ENCODE peak calls at places on chromosomes 12 and 14, in eight cellular contexts. One of them, this sample, is unnamed.

GRCh38 chr12:55671746-55672145 is 35.1 kb downstream of the OR10P1 start:
- DNase-seq in heart left ventricle: no peak
- DNase-seq in foreskin fibroblast: no peak
- DNase-seq in GM20000: no peak
- DNase-seq in AG09319: no peak
- DNase-seq in GM06990: no peak
- DNase-seq in Caco-2: no peak
- DNase-seq in fibroblast of the aortic adventitia: no peak
- DNase-seq in this sample: no peak

GRCh38 chr14:67680121-67680602 is 5.7 kb upstream of the VTI1B start:
- DNase-seq in heart left ventricle: no peak
- DNase-seq in foreskin fibroblast: peak; percentile 87
- DNase-seq in GM20000: peak; percentile 84
- DNase-seq in AG09319: no peak
- DNase-seq in GM06990: peak; percentile 78
- DNase-seq in Caco-2: no peak
- DNase-seq in fibroblast of the aortic adventitia: peak; percentile 88
- DNase-seq in this sample: peak; percentile 81

GRCh38 chr14:100147181-100147631 is 12.2 kb downstream of the DEGS2 start:
- DNase-seq in heart left ventricle: no peak
- DNase-seq in foreskin fibroblast: no peak
- DNase-seq in GM20000: peak; percentile 67
- DNase-seq in AG09319: no peak
- DNase-seq in GM06990: peak; percentile 59
- DNase-seq in Caco-2: no peak
- DNase-seq in fibroblast of the aortic adventitia: no peak
- DNase-seq in this sample: no peak

GRCh38 chr14:60101801-60102200 is 10.1 kb downstream of the PCNX4 start:
- DNase-seq in heart left ventricle: no peak
- DNase-seq in foreskin fibroblast: no peak
- DNase-seq in GM20000: no peak
- DNase-seq in AG09319: no peak
- DNase-seq in GM06990: no peak
- DNase-seq in Caco-2: no peak
- DNase-seq in fibroblast of the aortic adventitia: no peak
- DNase-seq in this sample: no peak

GRCh38 chr12:79652521-79652920 is 38.2 kb downstream of the PAWR start:
- DNase-seq in heart left ventricle: no peak
- DNase-seq in foreskin fibroblast: no peak
- DNase-seq in GM20000: no peak
- DNase-seq in AG09319: no peak
- DNase-seq in GM06990: no peak
- DNase-seq in Caco-2: no peak
- DNase-seq in fibroblast of the aortic adventitia: no peak
- DNase-seq in this sample: no peak

GRCh38 chr12:1195513-1195912 is 204.5 kb downstream of the ERC1 start:
- DNase-seq in heart left ventricle: no peak
- DNase-seq in foreskin fibroblast: no peak
- DNase-seq in GM20000: no peak
- DNase-seq in AG09319: no peak
- DNase-seq in GM06990: no peak
- DNase-seq in Caco-2: no peak
- DNase-seq in fibroblast of the aortic adventitia: no peak
- DNase-seq in this sample: no peak

GRCh38 chr12:109637341-109637740 is 63.7 kb downstream of the MVK start:
- DNase-seq in heart left ventricle: no peak
- DNase-seq in foreskin fibroblast: no peak
- DNase-seq in GM20000: no peak
- DNase-seq in AG09319: no peak
- DNase-seq in GM06990: no peak
- DNase-seq in Caco-2: no peak
- DNase-seq in fibroblast of the aortic adventitia: no peak
- DNase-seq in this sample: no peak

GRCh38 chr12:89862511-89863331 is 154.1 kb upstream of the ATP2B1 start:
- DNase-seq in heart left ventricle: peak; percentile 42
- DNase-seq in foreskin fibroblast: peak; percentile 7
- DNase-seq in GM20000: peak; percentile 69
- DNase-seq in AG09319: no peak
- DNase-seq in GM06990: peak; percentile 62
- DNase-seq in Caco-2: no peak
- DNase-seq in fibroblast of the aortic adventitia: no peak
- DNase-seq in this sample: peak; percentile 44

GRCh38 chr12:50164963-50165362 is 2.2 kb downstream of the CERS5 start:
- DNase-seq in heart left ventricle: no peak
- DNase-seq in foreskin fibroblast: no peak
- DNase-seq in GM20000: no peak
- DNase-seq in AG09319: no peak
- DNase-seq in GM06990: no peak
- DNase-seq in Caco-2: no peak
- DNase-seq in fibroblast of the aortic adventitia: no peak
- DNase-seq in this sample: no peak

GRCh38 chr14:53596845-53597525 is 359.6 kb downstream of the BMP4 start:
- DNase-seq in heart left ventricle: peak; percentile 7
- DNase-seq in foreskin fibroblast: no peak
- DNase-seq in GM20000: no peak
- DNase-seq in AG09319: no peak
- DNase-seq in GM06990: no peak
- DNase-seq in Caco-2: no peak
- DNase-seq in fibroblast of the aortic adventitia: no peak
- DNase-seq in this sample: no peak

GRCh38 chr12:105393586-105393985 is 63.1 kb downstream of the C12orf75 start:
- DNase-seq in heart left ventricle: no peak
- DNase-seq in foreskin fibroblast: no peak
- DNase-seq in GM20000: no peak
- DNase-seq in AG09319: no peak
- DNase-seq in GM06990: no peak
- DNase-seq in Caco-2: no peak
- DNase-seq in fibroblast of the aortic adventitia: peak; percentile 59
- DNase-seq in this sample: no peak

GRCh38 chr14:104100171-104101085 is 14.9 kb downstream of the ASPG start:
- DNase-seq in heart left ventricle: no peak
- DNase-seq in foreskin fibroblast: no peak
- DNase-seq in GM20000: no peak
- DNase-seq in AG09319: no peak
- DNase-seq in GM06990: no peak
- DNase-seq in Caco-2: no peak
- DNase-seq in fibroblast of the aortic adventitia: no peak
- DNase-seq in this sample: no peak

GRCh38 chr14:105074601-105075053 is 9.4 kb upstream of the GPR132 start:
- DNase-seq in heart left ventricle: peak; percentile 8
- DNase-seq in foreskin fibroblast: no peak
- DNase-seq in GM20000: no peak
- DNase-seq in AG09319: no peak
- DNase-seq in GM06990: peak; percentile 25
- DNase-seq in Caco-2: no peak
- DNase-seq in fibroblast of the aortic adventitia: no peak
- DNase-seq in this sample: no peak

GRCh38 chr14:95162641-95163040 is 5.3 kb upstream of the DICER1 start:
- DNase-seq in heart left ventricle: no peak
- DNase-seq in foreskin fibroblast: no peak
- DNase-seq in GM20000: no peak
- DNase-seq in AG09319: no peak
- DNase-seq in GM06990: no peak
- DNase-seq in Caco-2: no peak
- DNase-seq in fibroblast of the aortic adventitia: no peak
- DNase-seq in this sample: no peak

GRCh38 chr14:100440207-100440631 is 117.1 kb downstream of the SLC25A47 start:
- DNase-seq in heart left ventricle: peak; percentile 26
- DNase-seq in foreskin fibroblast: no peak
- DNase-seq in GM20000: peak; percentile 50
- DNase-seq in AG09319: no peak
- DNase-seq in GM06990: peak; percentile 23
- DNase-seq in Caco-2: peak; percentile 62
- DNase-seq in fibroblast of the aortic adventitia: peak; percentile 68
- DNase-seq in this sample: peak; percentile 62

GRCh38 chr12:16121953-16122352 is 155.5 kb downstream of the SLC15A5 start:
- DNase-seq in heart left ventricle: no peak
- DNase-seq in foreskin fibroblast: no peak
- DNase-seq in GM20000: no peak
- DNase-seq in AG09319: no peak
- DNase-seq in GM06990: no peak
- DNase-seq in Caco-2: no peak
- DNase-seq in fibroblast of the aortic adventitia: no peak
- DNase-seq in this sample: no peak

GRCh38 chr12:30088259-30088995 is 304.7 kb upstream of the TMTC1 start:
- DNase-seq in heart left ventricle: no peak
- DNase-seq in foreskin fibroblast: no peak
- DNase-seq in GM20000: no peak
- DNase-seq in AG09319: no peak
- DNase-seq in GM06990: no peak
- DNase-seq in Caco-2: no peak
- DNase-seq in fibroblast of the aortic adventitia: no peak
- DNase-seq in this sample: no peak

GRCh38 chr14:21084988-21085853 is 13.2 kb downstream of the ZNF219 start:
- DNase-seq in heart left ventricle: no peak
- DNase-seq in foreskin fibroblast: no peak
- DNase-seq in GM20000: no peak
- DNase-seq in AG09319: peak; percentile 54
- DNase-seq in GM06990: no peak
- DNase-seq in Caco-2: no peak
- DNase-seq in fibroblast of the aortic adventitia: peak; percentile 85
- DNase-seq in this sample: no peak

DNA sequence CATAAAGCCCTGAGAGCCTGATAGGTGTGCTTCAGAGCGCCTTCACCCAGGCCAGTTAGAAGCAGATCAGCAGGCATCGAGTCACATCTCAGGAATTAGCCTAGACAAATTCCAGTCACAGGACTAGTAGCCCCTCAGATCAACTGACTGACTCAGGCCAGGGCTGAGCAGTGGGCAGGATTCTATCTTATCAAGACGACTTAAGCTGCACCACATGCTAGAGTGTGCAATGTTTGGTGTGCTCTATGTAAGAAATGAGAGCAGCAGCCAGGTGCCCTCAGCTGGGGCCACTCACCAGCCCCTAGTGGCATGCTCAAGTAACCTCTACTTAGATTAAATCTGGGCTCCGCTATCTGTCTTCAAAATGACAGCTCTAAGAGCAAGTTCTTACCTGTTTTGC is 19.7 kb upstream of the NGB start:
- DNase-seq in heart left ventricle: no peak
- DNase-seq in foreskin fibroblast: no peak
- DNase-seq in GM20000: no peak
- DNase-seq in AG09319: no peak
- DNase-seq in GM06990: no peak
- DNase-seq in Caco-2: no peak
- DNase-seq in fibroblast of the aortic adventitia: peak; percentile 14
- DNase-seq in this sample: no peak
- TF ChIP-seq CTCF in heart left ventricle: no peak
- TF ChIP-seq CTCF in foreskin fibroblast: no peak
- TF ChIP-seq CTCF in GM20000: no peak
- TF ChIP-seq CTCF in AG09319: no peak
- TF ChIP-seq CTCF in GM06990: no peak
- TF ChIP-seq CTCF in Caco-2: no peak
- TF ChIP-seq CTCF in fibroblast of the aortic adventitia: peak; percentile 10
- TF ChIP-seq CTCF in this sample: no peak

DNA sequence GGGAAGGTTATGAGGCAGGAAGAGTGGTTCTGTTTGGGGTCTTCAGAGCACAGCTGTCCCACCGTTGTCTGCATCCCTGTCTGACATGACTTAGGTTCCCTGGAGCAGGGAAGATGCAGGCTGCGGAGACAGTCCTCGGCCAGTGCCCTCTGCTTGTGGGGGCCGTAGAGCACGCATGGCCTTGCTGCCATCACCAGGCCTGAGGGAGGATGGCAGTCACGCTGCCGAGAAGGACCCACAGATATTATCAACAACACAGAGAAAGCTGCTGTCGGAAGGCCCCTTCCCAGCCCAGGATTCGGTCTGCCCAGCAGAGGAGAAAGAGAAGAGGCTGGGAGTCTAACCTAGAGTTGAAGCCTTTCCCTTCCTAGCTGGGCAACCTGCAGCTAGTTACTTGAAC is 35.0 kb downstream of the ERH start:
- DNase-seq in heart left ventricle: peak; percentile 42
- DNase-seq in foreskin fibroblast: peak; percentile 59
- DNase-seq in GM20000: no peak
- DNase-seq in AG09319: peak; percentile 29
- DNase-seq in GM06990: no peak
- DNase-seq in Caco-2: no peak
- DNase-seq in fibroblast of the aortic adventitia: peak; percentile 66
- DNase-seq in this sample: no peak
- TF ChIP-seq CTCF in heart left ventricle: peak; percentile 64
- TF ChIP-seq CTCF in foreskin fibroblast: peak; percentile 58
- TF ChIP-seq CTCF in GM20000: no peak
- TF ChIP-seq CTCF in AG09319: peak; percentile 85
- TF ChIP-seq CTCF in GM06990: peak; percentile 9
- TF ChIP-seq CTCF in Caco-2: no peak
- TF ChIP-seq CTCF in fibroblast of the aortic adventitia: peak; percentile 88
- TF ChIP-seq CTCF in this sample: peak; percentile 50

DNA sequence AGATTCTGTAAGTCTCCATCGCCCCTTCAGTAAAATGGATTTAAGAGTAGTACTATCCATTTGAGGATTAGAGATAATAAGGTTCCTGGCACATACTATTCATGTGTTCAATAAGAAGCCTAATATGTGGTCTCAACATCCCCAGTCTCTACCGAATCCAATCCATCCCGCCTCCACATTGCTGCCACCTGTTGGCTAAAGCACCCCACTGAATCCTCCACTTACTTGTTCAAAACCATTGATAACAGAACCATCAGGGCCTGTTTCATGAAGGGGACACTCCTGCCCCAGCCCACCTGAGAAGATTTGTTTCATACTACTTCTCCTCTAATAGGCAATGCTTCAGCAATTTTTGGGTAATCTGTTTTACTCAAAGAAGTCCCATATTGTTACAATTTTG is 147.5 kb downstream of the SLC2A13 start:
- DNase-seq in heart left ventricle: no peak
- DNase-seq in foreskin fibroblast: no peak
- DNase-seq in GM20000: no peak
- DNase-seq in AG09319: no peak
- DNase-seq in GM06990: no peak
- DNase-seq in Caco-2: no peak
- DNase-seq in fibroblast of the aortic adventitia: no peak
- DNase-seq in this sample: no peak
- TF ChIP-seq CTCF in heart left ventricle: no peak
- TF ChIP-seq CTCF in foreskin fibroblast: no peak
- TF ChIP-seq CTCF in GM20000: no peak
- TF ChIP-seq CTCF in AG09319: no peak
- TF ChIP-seq CTCF in GM06990: peak; percentile 32
- TF ChIP-seq CTCF in Caco-2: peak; percentile 55
- TF ChIP-seq CTCF in fibroblast of the aortic adventitia: peak; percentile 15
- TF ChIP-seq CTCF in this sample: peak; percentile 28

DNA sequence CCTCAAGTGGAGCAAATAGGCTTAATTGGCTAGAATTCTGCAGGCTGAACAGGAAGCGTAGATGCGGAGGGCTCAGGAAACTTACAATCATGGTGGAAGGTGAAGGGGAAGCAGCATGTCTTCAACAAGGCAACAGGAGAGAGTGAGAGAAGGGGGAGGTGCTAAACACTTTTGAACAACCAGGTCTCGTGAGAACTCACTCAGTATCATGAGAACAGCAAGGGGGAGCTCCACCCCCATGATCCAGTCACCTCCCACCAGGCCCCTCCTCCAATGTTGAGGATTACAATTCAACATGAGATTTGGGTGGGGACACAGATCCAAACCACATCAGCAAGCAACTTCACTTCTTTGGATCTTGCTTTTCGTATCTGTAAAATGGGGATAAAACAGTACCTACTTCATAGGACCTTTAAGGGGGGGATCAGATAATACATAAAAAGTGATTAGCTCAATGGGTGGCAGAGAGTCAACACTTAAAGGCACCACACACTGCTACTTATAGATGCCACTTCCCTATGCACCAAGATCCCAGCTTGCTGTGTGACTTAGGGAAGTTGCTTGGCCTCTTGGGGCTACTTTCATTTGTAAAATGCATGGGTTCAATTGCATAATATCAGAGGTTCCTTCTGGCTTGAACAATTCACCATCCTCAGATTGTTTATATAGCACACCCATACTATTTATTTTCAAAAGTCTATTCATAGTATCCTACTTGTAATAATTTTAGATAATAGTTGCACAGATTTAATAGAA is 184.8 kb upstream of the RPH3A start:
- DNase-seq in heart left ventricle: no peak
- DNase-seq in foreskin fibroblast: no peak
- DNase-seq in GM20000: no peak
- DNase-seq in AG09319: no peak
- DNase-seq in GM06990: no peak
- DNase-seq in Caco-2: no peak
- DNase-seq in fibroblast of the aortic adventitia: no peak
- DNase-seq in this sample: no peak
- TF ChIP-seq CTCF in heart left ventricle: no peak
- TF ChIP-seq CTCF in foreskin fibroblast: no peak
- TF ChIP-seq CTCF in GM20000: no peak
- TF ChIP-seq CTCF in AG09319: no peak
- TF ChIP-seq CTCF in GM06990: no peak
- TF ChIP-seq CTCF in Caco-2: no peak
- TF ChIP-seq CTCF in fibroblast of the aortic adventitia: no peak
- TF ChIP-seq CTCF in this sample: no peak